ENCODE peak calls at places on chromosomes 13 and 19, in four cellular contexts. Q is fibroblast of lung, X is hepatocyte, D is HCT116. P is an unnamed sample.

GRCh38 chr19:45097450-45097775 is 4.4 kb downstream of the PPP1R37 start:
- DNase-seq in D (no peak), X (no peak), Q (no peak), P (no peak)

GRCh38 chr19:38392707-38393308 is 4.3 kb downstream of the SPRED3 start:
- DNase-seq in Q (no peak), X (peak), D (no peak), P (no peak)

GRCh38 chr19:38721977-38722773 is 22.1 kb downstream of the CAPN12 start:
- DNase-seq in X (no peak), Q (no peak), D (no peak), P (no peak)

GRCh38 chr19:49472936-49473335 is 1.1 kb upstream of the FLT3LG start:
- DNase-seq in D (no peak), Q (no peak), X (no peak), P (no peak)

GRCh38 chr19:46221152-46221551 is 8.4 kb upstream of the IGFL1 start:
- DNase-seq in Q (no peak), X (no peak), D (no peak), P (no peak)

GRCh38 chr13:64239372-64239771 is 2823.7 kb upstream of the PCDH20 start:
- DNase-seq in D (no peak), X (no peak), Q (peak), P (no peak)

GRCh38 chr13:112067121-112067741 is at the start of gene SOX1:
- DNase-seq in Q (no peak), D (no peak), X (no peak), P (no peak)

GRCh38 chr13:31068119-31068423 is 93.6 kb downstream of the HSPH1 start:
- DNase-seq in X (no peak), Q (no peak), D (no peak), P (no peak)

GRCh38 chr13:73720216-73720840 is 413.9 kb downstream of the KLF12 start:
- DNase-seq in X (no peak), D (no peak), Q (no peak), P (no peak)

GRCh38 chr13:113874579-113875428 is 10.9 kb upstream of the GAS6 start:
- DNase-seq in Q (no peak), X (no peak), D (no peak), P (no peak)

GRCh38 chr19:23273022-23273593 is 22.9 kb upstream of the ZNF724 start:
- DNase-seq in X (no peak), D (no peak), Q (no peak), P (peak)

GRCh38 chr19:48154003-48154402 is 16.1 kb downstream of the LIG1 start:
- DNase-seq in D (no peak), Q (no peak), X (no peak), P (no peak)

GRCh38 chr13:73599232-73600128 is 534.7 kb downstream of the KLF12 start:
- DNase-seq in D (no peak), X (no peak), Q (no peak), P (no peak)

GRCh38 chr13:57739089-57739488 is 107.5 kb downstream of the PCDH17 start:
- DNase-seq in D (no peak), Q (no peak), X (no peak), P (no peak)

GRCh38 chr13:44748439-44748838 is 172.3 kb upstream of the TSC22D1 start:
- DNase-seq in Q (no peak), D (no peak), X (no peak), P (no peak)

GRCh38 chr19:459724-460511 is 915 bp downstream of the SHC2 start:
- DNase-seq in Q (peak), D (no peak), X (peak), P (no peak)

GRCh38 chr13:94706854-94707399 is 5.4 kb downstream of the SOX21 start:
- DNase-seq in Q (no peak), D (no peak), X (no peak), P (no peak)

GRCh38 chr13:95643814-95644598 is 500 bp downstream of the DZIP1 start:
- DNase-seq in Q (peak), D (no peak), X (peak), P (no peak)

GRCh38 chr13:72637561-72637960 is 89.9 kb downstream of the MZT1 start:
- DNase-seq in X (no peak), Q (no peak), D (no peak), P (no peak)

GRCh38 chr19:49786432-49786831 is 19.6 kb downstream of the AP2A1 start:
- DNase-seq in X (no peak), D (no peak), Q (peak), P (no peak)

GRCh38 chr19:52898101-52898500 is 666 bp upstream of the ZNF320 start:
- DNase-seq in Q (no peak), X (peak), D (no peak), P (no peak)

GRCh38 chr13:32370805-32371204 is 55.5 kb downstream of the BRCA2 start:
- DNase-seq in X (no peak), D (no peak), Q (no peak), P (no peak)

GRCh38 chr13:108315273-108315672 is 45.8 kb downstream of the TNFSF13B start:
- DNase-seq in Q (no peak), D (no peak), X (no peak), P (no peak)

GRCh38 chr19:33152178-33152577 is 20.3 kb downstream of the WDR88 start:
- DNase-seq in Q (peak), X (no peak), D (no peak), P (no peak)

DNA sequence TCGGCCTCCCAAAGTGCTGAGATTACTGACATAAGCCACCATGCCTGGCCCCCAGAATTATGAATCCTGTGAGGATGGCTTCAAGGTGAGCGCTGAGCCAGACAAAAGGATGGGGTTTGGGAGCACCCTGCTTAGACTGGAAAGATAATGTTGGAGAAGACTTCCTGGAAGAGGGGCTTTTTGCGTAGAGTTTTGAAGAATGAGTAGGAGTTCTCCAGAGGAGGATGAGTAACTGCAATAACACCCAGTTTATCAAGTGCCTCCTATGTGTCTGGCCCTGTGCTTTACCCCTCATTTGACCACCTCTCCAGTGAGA is 641 bp upstream of the GDF15 start:
- DNase-seq in Q (no peak), D (no peak), X (no peak), P (no peak)
- H2AFZ ChIP-seq in Q (no peak), D (no peak), X (no peak), P (no peak)

GRCh38 chr19:14059093-14059480 is 2.8 kb downstream of the PALM3 start:
- DNase-seq in D (no peak), X (no peak), Q (no peak), P (no peak)

GRCh38 chr19:14056069-14056666 is 5.7 kb downstream of the PALM3 start:
- DNase-seq in X (no peak), D (no peak), Q (no peak), P (no peak)

GRCh38 chr19:14056741-14057356 is 5.0 kb downstream of the PALM3 start:
- DNase-seq in X (no peak), Q (no peak), D (no peak), P (no peak)

GRCh38 chr19:14059652-14060155 is 2.2 kb downstream of the PALM3 start:
- DNase-seq in D (no peak), Q (no peak), X (peak), P (no peak)

DNA sequence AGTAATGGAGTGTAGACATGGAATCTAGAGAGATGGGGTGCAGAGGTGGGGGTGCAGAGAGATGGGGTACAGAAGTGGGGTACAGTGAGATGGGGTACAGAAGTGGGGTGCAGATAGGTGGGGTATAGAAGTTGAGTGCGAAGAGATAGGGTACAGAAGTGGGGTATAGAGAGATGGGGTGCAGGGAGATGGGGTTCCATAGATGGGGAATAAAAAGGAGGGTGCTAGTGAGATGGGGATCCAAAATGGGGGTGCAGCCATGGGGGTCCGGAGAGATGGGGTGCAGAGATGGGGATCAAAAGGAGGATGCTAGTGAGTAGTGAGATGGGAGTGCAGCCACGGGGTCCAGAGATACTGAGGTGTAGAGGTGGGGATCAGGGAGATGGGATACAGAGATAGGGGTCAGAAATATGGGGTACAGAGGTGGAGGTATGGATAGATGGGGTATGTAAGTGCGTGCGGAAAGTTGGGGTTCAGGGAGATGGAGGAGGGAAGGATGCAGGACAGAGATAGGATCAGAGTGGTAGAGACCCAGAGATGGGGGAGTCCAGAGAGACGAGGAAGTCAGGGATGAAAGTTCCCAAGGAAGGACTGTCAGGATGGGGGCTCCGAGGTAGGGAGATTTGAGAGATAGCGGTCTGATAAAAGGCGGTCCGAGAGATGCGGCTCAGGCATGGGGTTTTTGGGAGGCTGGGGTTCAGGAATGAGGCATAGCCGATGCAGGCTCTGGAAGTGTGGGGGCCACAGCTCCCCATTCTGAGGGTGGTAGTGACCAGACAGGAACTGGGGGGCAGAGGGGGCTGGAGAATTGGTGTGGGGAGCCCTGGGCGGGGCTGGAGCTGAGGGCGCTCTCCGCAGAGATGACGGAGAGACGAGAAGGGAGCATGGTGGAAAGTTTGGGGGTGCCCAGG is 3.4 kb downstream of the PALM3 start:
- DNase-seq in D (no peak), X (no peak), Q (no peak), P (no peak)
- H3K4me2 ChIP-seq in D (peak), X (peak), Q (peak), P (peak)

DNA sequence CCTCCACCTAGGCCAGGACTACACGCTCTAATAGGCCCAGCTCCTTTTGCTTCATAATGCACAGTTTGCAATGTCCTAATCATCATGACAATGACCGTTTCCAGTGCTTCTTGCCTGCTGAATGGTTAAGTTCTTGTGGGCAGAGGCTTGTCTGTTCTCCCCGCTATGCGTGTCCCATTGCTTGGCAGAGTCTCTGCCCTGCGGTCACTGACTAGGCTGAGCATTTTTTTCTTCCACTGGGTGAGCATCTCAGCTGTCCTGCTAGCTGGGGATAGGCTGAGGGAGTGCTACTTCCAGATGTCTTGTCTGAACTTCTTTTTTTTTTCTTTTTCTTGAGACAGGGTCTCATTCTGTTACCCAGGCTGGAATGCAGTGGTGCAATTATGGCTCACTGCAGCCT is 314.7 kb downstream of the UQCRFS1 start:
- DNase-seq in D (no peak), X (no peak), Q (no peak), P (no peak)
- H2AFZ ChIP-seq in D (no peak), X (no peak), Q (no peak), P (no peak)

DNA sequence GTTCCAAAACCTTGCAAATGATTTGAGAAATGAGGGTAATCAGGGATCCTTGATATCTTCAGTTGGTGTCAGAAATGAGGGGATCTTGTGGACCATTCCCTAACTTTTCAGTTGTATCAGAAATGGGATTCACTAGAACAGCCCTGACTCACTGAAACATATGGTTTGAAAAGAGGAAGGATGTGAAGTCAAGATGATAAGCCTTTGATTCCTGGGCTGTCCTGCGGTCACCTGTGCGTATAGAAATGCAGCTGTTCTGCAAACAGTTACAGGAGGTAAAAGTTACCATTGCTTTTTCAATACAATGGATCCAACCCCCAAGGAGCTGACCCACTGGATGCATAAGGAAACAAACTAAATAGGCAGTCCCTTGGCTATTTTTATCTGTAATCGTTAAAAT is 7.3 kb downstream of the SIGLECL1 start:
- DNase-seq in Q (no peak), X (no peak), D (no peak), P (no peak)
- H3K4me2 ChIP-seq in Q (no peak), X (no peak), D (no peak), P (no peak)

GRCh38 chr19:10237702-10238101 is 6.6 kb upstream of the S1PR2 start:
- DNase-seq in D (no peak), X (no peak), Q (no peak), P (no peak)
- H2AFZ ChIP-seq in D (no peak), X (no peak), Q (no peak), P (no peak)